ENCODE peak calls at places on chromosome 9, in eight cellular contexts. L is OCI-LY7; Y is uterus; H is H9; I is CD8-positive, alpha-beta T cell; O is upper lobe of right lung; Q is neural progenitor cell; D is heart left ventricle. S is an unnamed sample. For H3K4me1, the result is how much of the 10 kb centered on the place peaks cover.

GRCh38 chr9:81771606-81772005 is 82.3 kb upstream of the TLE1 start:
- DNase-seq in L (no peak), Y (no peak), H (no peak), I (no peak), O (no peak), Q (no peak), D (no peak), S (no peak)

GRCh38 chr9:89841456-89841855 is 236.6 kb downstream of the GADD45G start:
- DNase-seq in L (no peak), Y (no peak), H (no peak), I (no peak), O (no peak), Q (no peak), D (no peak), S (no peak)

GRCh38 chr9:131693651-131694597 is 46.0 kb downstream of the RAPGEF1 start:
- DNase-seq in L (no peak), Y (no peak), H (no peak), I (no peak), O (no peak), Q (no peak), D (no peak), S (no peak)

GRCh38 chr9:16039103-16039987 is 486.5 kb downstream of the CCDC171 start:
- DNase-seq in L (peak), Y (peak), H (peak), I (no peak), O (no peak), Q (no peak), D (no peak), S (no peak)

GRCh38 chr9:103713631-103714030 is 380.5 kb upstream of the SMC2 start:
- DNase-seq in L (no peak), Y (no peak), H (no peak), I (no peak), O (no peak), Q (no peak), D (no peak), S (no peak)

GRCh38 chr9:72680593-72681317 is 159.3 kb downstream of the TMC1 start:
- DNase-seq in L (no peak), Y (no peak), H (peak), I (no peak), O (no peak), Q (peak), D (no peak), S (no peak)

GRCh38 chr9:71681708-71682268 is 86.5 kb downstream of the CEMIP2 start:
- DNase-seq in L (no peak), Y (no peak), H (no peak), I (no peak), O (no peak), Q (no peak), D (no peak), S (peak)

GRCh38 chr9:70519912-70520724 is 105.7 kb upstream of the KLF9 start:
- DNase-seq in L (no peak), Y (no peak), H (no peak), I (no peak), O (no peak), Q (no peak), D (no peak), S (no peak)

GRCh38 chr9:120730661-120731514 is 16.6 kb upstream of the MEGF9 start:
- DNase-seq in L (peak), Y (no peak), H (no peak), I (no peak), O (peak), Q (peak), D (peak), S (peak)

GRCh38 chr9:99666571-99666970 is 155.1 kb upstream of the NR4A3 start:
- DNase-seq in L (peak), Y (no peak), H (no peak), I (no peak), O (no peak), Q (no peak), D (no peak), S (no peak)

GRCh38 chr9:127004946-127005769 is 90.6 kb downstream of the RALGPS1 start:
- DNase-seq in L (no peak), Y (no peak), H (no peak), I (peak), O (no peak), Q (no peak), D (no peak), S (peak)

GRCh38 chr9:18531127-18531526 is 57.2 kb downstream of the ADAMTSL1 start:
- DNase-seq in L (no peak), Y (no peak), H (no peak), I (no peak), O (no peak), Q (no peak), D (no peak), S (no peak)

GRCh38 chr9:134190232-134191121 is 26.1 kb upstream of the RNU6ATAC start:
- DNase-seq in L (no peak), Y (no peak), H (no peak), I (no peak), O (peak), Q (no peak), D (peak), S (no peak)

GRCh38 chr9:137305060-137305787 is 3.2 kb upstream of the NRARP start:
- DNase-seq in L (peak), Y (peak), H (peak), I (peak), O (peak), Q (peak), D (peak), S (peak)

GRCh38 chr9:116157436-116158138 is 4.0 kb downstream of the PAPPA start:
- DNase-seq in L (no peak), Y (peak), H (no peak), I (no peak), O (no peak), Q (peak), D (peak), S (no peak)

GRCh38 chr9:131810351-131811170 is 70.7 kb upstream of the RAPGEF1 start:
- DNase-seq in L (peak), Y (no peak), H (no peak), I (no peak), O (no peak), Q (no peak), D (no peak), S (no peak)

GRCh38 chr9:126379661-126380365 is 53.2 kb downstream of the MVB12B start:
- DNase-seq in L (no peak), Y (no peak), H (peak), I (no peak), O (no peak), Q (no peak), D (no peak), S (peak)

GRCh38 chr9:137866226-137867141 is 11.1 kb upstream of the CACNA1B start:
- DNase-seq in L (no peak), Y (no peak), H (no peak), I (no peak), O (no peak), Q (no peak), D (no peak), S (no peak)

GRCh38 chr9:100419166-100419565 is 7.8 kb upstream of the MSANTD3 start:
- DNase-seq in L (no peak), Y (no peak), H (no peak), I (no peak), O (no peak), Q (no peak), D (no peak), S (no peak)

GRCh38 chr9:131500939-131501541 is 1.7 kb upstream of the POMT1 start:
- DNase-seq in L (no peak), Y (no peak), H (no peak), I (peak), O (no peak), Q (no peak), D (no peak), S (peak)

GRCh38 chr9:19379697-19380046 is 364 bp downstream of the RPS6 start:
- DNase-seq in L (peak), Y (no peak), H (no peak), I (peak), O (no peak), Q (peak), D (no peak), S (peak)

GRCh38 chr9:128252317-128253139 is 23.3 kb downstream of the GOLGA2 start:
- DNase-seq in L (no peak), Y (no peak), H (no peak), I (no peak), O (no peak), Q (no peak), D (no peak), S (no peak)

GRCh38 chr9:89923961-89924504 is 319.2 kb downstream of the GADD45G start:
- DNase-seq in L (peak), Y (no peak), H (no peak), I (no peak), O (no peak), Q (no peak), D (no peak), S (no peak)

GRCh38 chr9:133396952-133397351 is 20.8 kb downstream of the STKLD1 start:
- DNase-seq in L (no peak), Y (no peak), H (peak), I (no peak), O (no peak), Q (peak), D (no peak), S (no peak)

DNA sequence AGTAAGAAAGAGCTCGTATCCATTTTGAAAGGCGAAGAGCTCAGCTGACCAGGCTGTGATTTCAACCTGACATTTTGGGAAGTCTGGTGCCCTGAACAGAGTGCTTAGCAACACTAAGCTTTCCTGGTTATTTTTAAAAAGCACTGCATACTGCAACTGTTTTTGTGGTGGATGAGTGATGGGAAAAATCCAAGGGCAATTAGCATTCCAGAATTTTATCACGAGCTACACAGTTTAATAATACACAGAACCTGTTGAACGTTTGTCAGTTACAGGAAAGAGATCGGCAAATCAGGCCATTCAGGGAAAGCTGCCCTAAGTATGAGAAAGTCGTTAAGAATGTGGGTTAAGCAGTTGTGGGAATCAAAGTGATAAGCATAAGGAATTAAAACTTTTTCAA is 25.9 kb downstream of the PUM3 start:
- DNase-seq in L (no peak), Y (no peak), H (no peak), I (no peak), O (no peak), Q (no peak), D (no peak), S (no peak)
- H3K27ac ChIP-seq in L (no peak), Y (peak), H (no peak), I (no peak), O (peak), Q (no peak), D (peak), S (no peak)

DNA sequence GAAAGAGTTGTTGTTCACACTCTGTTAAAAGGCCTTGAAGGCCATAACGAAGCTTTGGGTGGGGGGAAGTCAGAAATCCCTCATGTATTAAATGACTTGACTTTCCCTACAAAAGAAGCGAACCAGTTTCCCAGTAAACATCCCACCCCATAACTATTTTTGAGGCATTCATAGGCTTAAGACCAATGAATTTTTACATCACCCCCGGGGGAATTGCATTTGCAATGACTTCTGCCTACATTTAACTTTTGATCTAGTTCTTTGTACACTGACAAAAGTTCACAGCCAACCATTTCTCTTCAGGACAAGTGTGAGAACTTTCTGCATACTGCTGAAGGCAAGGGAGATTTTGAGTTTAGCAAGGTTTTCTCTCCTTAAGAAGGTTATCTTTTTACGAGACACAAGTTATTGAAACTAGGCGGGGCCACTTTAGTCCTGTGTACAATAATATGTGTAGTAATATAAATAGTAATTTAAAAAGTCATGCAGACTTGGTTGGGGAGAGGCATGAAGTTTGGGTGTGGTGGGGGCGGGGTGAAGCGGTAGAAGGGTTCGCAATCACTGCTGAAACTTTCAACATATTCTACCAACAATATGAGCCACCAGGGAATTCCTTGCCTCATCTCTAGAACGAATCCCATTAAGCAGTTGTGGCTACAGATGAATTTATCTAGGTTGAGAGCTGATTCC is 2.5 kb downstream of the TJP2 start:
- DNase-seq in L (no peak), Y (no peak), H (no peak), I (no peak), O (no peak), Q (no peak), D (no peak), S (peak)
- H3K4me1 ChIP-seq in L (under half), Y (under half), H (under half), I (under half), O (half or more), Q (under half), D (half or more), S (half or more)

GRCh38 chr9:37033141-37033540 is 927 bp downstream of the PAX5 start:
- DNase-seq in L (no peak), Y (no peak), H (no peak), I (no peak), O (no peak), Q (no peak), D (no peak), S (no peak)

GRCh38 chr9:37031902-37032301 is 2.2 kb downstream of the PAX5 start:
- DNase-seq in L (peak), Y (no peak), H (no peak), I (no peak), O (no peak), Q (peak), D (no peak), S (no peak)

GRCh38 chr9:37033753-37034319 is at the start of gene PAX5:
- DNase-seq in L (peak), Y (no peak), H (no peak), I (no peak), O (no peak), Q (no peak), D (no peak), S (no peak)

GRCh38 chr9:37031081-37031480 is 3.0 kb downstream of the PAX5 start:
- DNase-seq in L (peak), Y (no peak), H (no peak), I (no peak), O (no peak), Q (no peak), D (no peak), S (no peak)

GRCh38 chr9:37032713-37033112 is 1.4 kb downstream of the PAX5 start:
- DNase-seq in L (peak), Y (no peak), H (no peak), I (no peak), O (no peak), Q (no peak), D (no peak), S (no peak)
- TF ChIP-seq CTCF in L (peak), Y (no peak), H (no peak), I (no peak), O (no peak), Q (no peak), D (no peak), S (no peak)

GRCh38 chr9:97874617-97875016 is 21.6 kb downstream of the FOXE1 start:
- DNase-seq in L (no peak), Y (no peak), H (no peak), I (no peak), O (no peak), Q (no peak), D (no peak), S (no peak)

GRCh38 chr9:97875111-97875510 is 22.1 kb downstream of the FOXE1 start:
- DNase-seq in L (no peak), Y (no peak), H (no peak), I (no peak), O (no peak), Q (no peak), D (no peak), S (no peak)

GRCh38 chr9:97876061-97876460 is 23.0 kb downstream of the FOXE1 start:
- DNase-seq in L (no peak), Y (no peak), H (no peak), I (no peak), O (no peak), Q (no peak), D (no peak), S (no peak)

GRCh38 chr9:97880336-97880735 is 27.3 kb downstream of the FOXE1 start:
- DNase-seq in L (no peak), Y (no peak), H (no peak), I (no peak), O (no peak), Q (no peak), D (no peak), S (no peak)
- H3K27ac ChIP-seq in L (no peak), Y (no peak), H (no peak), I (no peak), O (no peak), Q (no peak), D (no peak), S (no peak)

GRCh38 chr9:76893395-76893932 is 12.4 kb downstream of the PRUNE2 start:
- DNase-seq in L (no peak), Y (peak), H (no peak), I (no peak), O (no peak), Q (no peak), D (no peak), S (no peak)
- H3K4me1 ChIP-seq in L (under half), Y (under half), H (under half), I (under half), O (under half), Q (under half), D (under half), S (under half)

GRCh38 chr9:34591091-34591910 is 1.8 kb upstream of the CNTFR start:
- DNase-seq in L (peak), Y (peak), H (peak), I (peak), O (peak), Q (peak), D (peak), S (peak)

GRCh38 chr9:34592895-34593601 is 3.5 kb upstream of the CNTFR start:
- DNase-seq in L (no peak), Y (peak), H (peak), I (no peak), O (peak), Q (peak), D (peak), S (no peak)

GRCh38 chr9:34590376-34591090 is 1.0 kb upstream of the CNTFR start:
- DNase-seq in L (no peak), Y (peak), H (peak), I (no peak), O (no peak), Q (peak), D (no peak), S (no peak)

GRCh38 chr9:34594177-34594576 is 4.7 kb upstream of the CNTFR start:
- DNase-seq in L (no peak), Y (peak), H (no peak), I (no peak), O (no peak), Q (no peak), D (no peak), S (no peak)

DNA sequence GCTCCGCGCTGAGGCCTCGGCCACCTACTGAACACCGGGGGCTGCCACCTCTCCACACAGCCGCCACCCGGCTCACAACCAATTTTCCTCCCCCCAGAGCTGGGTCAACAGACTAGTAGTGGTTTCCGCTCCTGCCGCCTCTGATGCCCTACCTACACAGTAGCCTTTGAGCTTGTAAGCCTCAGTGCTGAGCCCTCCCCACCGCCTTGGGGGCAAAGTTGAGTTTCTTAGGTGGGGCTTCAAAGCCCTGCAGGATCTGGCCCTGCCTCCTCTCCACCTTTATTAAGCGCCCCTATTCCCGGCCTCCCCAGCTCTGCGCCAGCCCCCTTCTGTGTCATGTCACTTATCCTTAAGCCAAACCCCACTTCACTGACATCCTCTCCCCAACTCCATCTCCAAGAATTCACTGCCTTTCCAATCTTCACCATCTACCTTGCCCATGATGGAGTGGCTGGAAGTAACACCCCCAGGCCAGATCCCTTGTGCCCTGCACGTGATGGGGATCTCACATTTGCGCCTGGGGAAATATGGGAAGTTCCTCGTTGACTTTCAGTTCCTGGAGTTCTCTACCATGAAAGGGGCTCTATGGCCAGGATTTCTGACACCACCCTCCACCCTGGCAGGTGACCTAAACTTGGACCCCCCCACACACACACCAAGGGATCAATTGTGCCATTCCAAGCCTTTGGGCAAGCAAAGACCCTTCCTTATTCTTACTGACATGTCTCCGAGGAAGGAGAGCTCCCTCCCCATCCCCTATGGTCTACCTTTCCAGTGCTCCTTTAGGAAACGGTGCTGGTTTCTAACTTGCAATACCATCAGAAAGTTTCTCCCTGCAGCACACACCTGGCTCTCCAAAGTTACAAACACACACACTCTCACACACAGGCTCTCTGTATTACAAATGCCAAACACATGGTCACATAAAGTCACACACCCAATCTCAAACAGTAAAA is 2.7 kb upstream of the CNTFR start:
- DNase-seq in L (no peak), Y (no peak), H (no peak), I (no peak), O (no peak), Q (no peak), D (no peak), S (no peak)
- TF ChIP-seq CTCF in L (peak), Y (no peak), H (no peak), I (no peak), O (no peak), Q (no peak), D (no peak), S (no peak)

DNA sequence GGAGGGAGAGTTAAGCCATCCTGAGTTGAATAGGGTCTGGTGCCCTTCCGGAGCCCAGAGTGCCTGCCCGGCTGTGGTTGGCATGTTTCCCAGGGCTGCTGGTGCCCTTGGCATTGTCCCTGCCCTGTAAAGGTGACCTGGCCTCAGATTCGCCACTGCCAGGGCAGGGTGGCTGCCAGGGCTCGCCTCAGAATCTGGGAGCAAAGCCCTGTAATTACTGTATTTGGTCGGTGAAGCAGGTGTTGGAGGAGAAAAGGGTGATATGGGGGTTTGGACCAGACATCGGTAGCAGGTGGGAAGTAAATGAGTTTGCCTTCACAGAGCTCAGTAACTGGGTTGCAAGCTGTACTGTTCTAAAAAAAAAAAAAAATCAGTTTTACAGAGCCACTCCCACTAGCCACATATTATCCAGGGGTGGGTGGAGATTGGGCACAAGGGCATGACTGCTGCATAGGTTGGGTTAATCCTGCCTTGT is 47.6 kb downstream of the RGS3 start:
- DNase-seq in L (no peak), Y (no peak), H (no peak), I (no peak), O (no peak), Q (no peak), D (peak), S (no peak)
- H3K27ac ChIP-seq in L (no peak), Y (no peak), H (no peak), I (no peak), O (no peak), Q (no peak), D (peak), S (no peak)

GRCh38 chr9:3922846-3923245 is 377.0 kb downstream of the GLIS3 start:
- DNase-seq in L (no peak), Y (no peak), H (no peak), I (no peak), O (no peak), Q (no peak), D (no peak), S (no peak)
- H3K4me1 ChIP-seq in L (under half), Y (under half), H (under half), I (under half), O (under half), Q (under half), D (under half), S (under half)